ENCODE peak calls at places on chromosomes 6 and 20, in ten cellular contexts. A, K, H, Q, B, V, Z, U, X and S are unnamed samples.

GRCh38 chr6:137768935-137769334 is 98.1 kb upstream of the TNFAIP3 start:
- DNase-seq in A (no peak), K (no peak), H (no peak), Q (no peak), B (no peak), V (no peak), Z (no peak), U (no peak), X (no peak), S (no peak)

GRCh38 chr20:35490736-35491181 is 35.4 kb downstream of the CEP250 start:
- DNase-seq in A (peak), K (peak), H (no peak), Q (no peak), B (no peak), V (no peak), Z (no peak), U (peak), X (no peak), S (no peak)

GRCh38 chr20:59515013-59515905 is 89.1 kb upstream of the PHACTR3 start:
- DNase-seq in A (peak), K (no peak), H (no peak), Q (peak), B (peak), V (peak), Z (peak), U (no peak), X (peak), S (peak)

GRCh38 chr6:10266061-10266460 is 148.8 kb downstream of the TFAP2A start:
- DNase-seq in A (no peak), K (no peak), H (no peak), Q (no peak), B (no peak), V (no peak), Z (no peak), U (no peak), X (no peak), S (no peak)

GRCh38 chr20:58711266-58712051 is 18.9 kb downstream of the NPEPL1 start:
- DNase-seq in A (peak), K (no peak), H (no peak), Q (no peak), B (no peak), V (no peak), Z (no peak), U (no peak), X (no peak), S (no peak)

GRCh38 chr6:119142051-119142450 is 63.6 kb upstream of the FAM184A start:
- DNase-seq in A (no peak), K (no peak), H (no peak), Q (no peak), B (no peak), V (no peak), Z (no peak), U (no peak), X (no peak), S (no peak)

GRCh38 chr6:38508894-38509293 is 130.8 kb downstream of the BTBD9 start:
- DNase-seq in A (no peak), K (no peak), H (peak), Q (no peak), B (peak), V (no peak), Z (no peak), U (no peak), X (no peak), S (peak)

GRCh38 chr6:50899306-50899840 is 80.7 kb downstream of the TFAP2B start:
- DNase-seq in A (no peak), K (no peak), H (no peak), Q (no peak), B (peak), V (no peak), Z (no peak), U (no peak), X (no peak), S (no peak)

GRCh38 chr6:164640946-164641345 is 668.5 kb downstream of the C6orf118 start:
- DNase-seq in A (no peak), K (no peak), H (no peak), Q (no peak), B (no peak), V (no peak), Z (no peak), U (no peak), X (no peak), S (no peak)

GRCh38 chr6:57174511-57174907 is 2.4 kb downstream of the BAG2 start:
- DNase-seq in A (no peak), K (no peak), H (no peak), Q (no peak), B (peak), V (no peak), Z (no peak), U (no peak), X (no peak), S (no peak)

GRCh38 chr6:57173886-57174510 is 1.9 kb downstream of the BAG2 start:
- DNase-seq in A (no peak), K (no peak), H (no peak), Q (no peak), B (peak), V (no peak), Z (no peak), U (no peak), X (peak), S (peak)

GRCh38 chr6:57177545-57178225 is 5.6 kb downstream of the BAG2 start:
- DNase-seq in A (peak), K (no peak), H (no peak), Q (no peak), B (peak), V (no peak), Z (no peak), U (no peak), X (no peak), S (no peak)

GRCh38 chr6:57173056-57173885 is 1.1 kb downstream of the BAG2 start:
- DNase-seq in A (peak), K (peak), H (no peak), Q (no peak), B (peak), V (peak), Z (no peak), U (peak), X (no peak), S (peak)

DNA sequence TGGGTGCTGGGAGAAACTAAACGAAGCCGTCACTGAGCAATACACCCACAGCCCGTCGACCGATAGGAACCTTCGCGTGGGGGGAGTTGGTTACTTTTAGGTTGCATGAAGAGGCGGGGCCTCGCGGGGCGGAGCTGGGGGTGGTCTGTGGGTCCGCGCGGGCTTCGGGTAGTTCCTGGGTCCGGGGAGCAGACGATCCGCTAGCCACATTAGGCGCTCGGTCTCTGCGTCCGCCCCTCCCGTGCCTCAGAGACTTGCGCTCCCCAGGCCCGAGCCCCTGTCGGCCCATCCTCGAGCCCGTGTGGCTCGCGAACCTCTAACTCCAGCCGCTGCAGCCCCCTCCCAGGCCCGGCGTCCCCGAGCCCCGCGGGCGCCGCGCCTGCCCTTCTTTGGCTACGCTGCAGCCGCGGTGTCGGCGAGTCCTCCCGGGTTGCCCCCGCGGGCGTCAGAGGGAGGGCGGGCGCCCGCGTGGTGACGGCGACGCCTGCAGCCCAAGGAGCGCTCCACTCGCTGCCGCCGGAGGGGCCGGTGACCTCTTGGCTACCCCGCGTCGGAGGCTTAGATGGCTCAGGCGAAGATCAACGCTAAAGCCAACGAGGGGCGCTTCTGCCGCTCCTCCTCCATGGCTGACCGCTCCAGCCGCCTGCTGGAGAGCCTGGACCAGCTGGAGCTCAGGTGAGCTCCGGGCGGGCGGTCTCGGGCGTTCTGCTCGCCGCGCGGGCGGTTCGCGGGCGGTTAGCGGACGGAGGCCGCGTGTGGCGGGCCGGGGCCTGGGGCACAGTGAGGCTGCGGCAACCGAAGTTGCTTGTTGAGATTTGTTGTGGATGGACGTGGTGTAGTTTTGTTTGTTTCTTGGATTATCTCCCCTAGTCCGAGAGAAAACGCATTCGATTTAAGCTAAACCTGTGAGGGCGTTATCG is at the start of gene BAG2:
- DNase-seq in A (peak), K (peak), H (peak), Q (peak), B (peak), V (peak), Z (peak), U (peak), X (peak), S (peak)
- TF ChIP-seq CTCF in A (no peak), K (peak), H (peak), Q (peak), B (peak), V (no peak), Z (peak), U (peak), X (no peak), S (no peak)

GRCh38 chr6:27687154-27688013 is 214.5 kb upstream of the ZNF184 start:
- DNase-seq in A (peak), K (peak), H (no peak), Q (peak), B (peak), V (peak), Z (peak), U (peak), X (peak), S (peak)
- TF ChIP-seq CTCF in A (peak), K (peak), H (peak), Q (peak), B (peak), V (peak), Z (peak), U (peak), X (peak), S (peak)

DNA sequence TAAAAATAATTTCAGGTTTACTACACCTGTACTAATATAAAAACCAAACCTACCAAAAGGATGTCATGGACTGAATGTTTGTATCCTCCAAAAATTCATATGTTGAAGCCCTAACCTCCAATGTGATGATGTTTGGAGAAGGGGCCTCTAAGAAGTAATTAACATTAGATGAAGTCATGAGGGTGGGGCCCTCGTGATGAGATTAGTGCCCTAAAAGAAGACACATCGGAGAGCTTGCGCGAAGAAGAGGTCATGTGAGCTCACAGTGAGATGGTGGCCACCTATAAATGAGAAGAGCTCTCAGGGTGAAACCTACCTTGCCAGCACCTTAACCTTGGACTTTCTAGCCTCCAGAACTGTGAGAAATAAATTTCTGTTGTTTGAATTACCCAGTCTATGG is 20.8 kb downstream of the TULP4 start:
- DNase-seq in A (no peak), K (no peak), H (no peak), Q (no peak), B (no peak), V (no peak), Z (no peak), U (no peak), X (no peak), S (no peak)
- TF ChIP-seq CTCF in A (no peak), K (no peak), H (no peak), Q (no peak), B (no peak), V (no peak), Z (no peak), U (no peak), X (no peak), S (no peak)

GRCh38 chr6:155263373-155264063 is at the start of gene CLDN20:
- DNase-seq in A (no peak), K (no peak), H (no peak), Q (no peak), B (no peak), V (no peak), Z (no peak), U (no peak), X (no peak), S (no peak)

GRCh38 chr6:155262655-155263054 is 1.2 kb upstream of the CLDN20 start:
- DNase-seq in A (no peak), K (no peak), H (no peak), Q (no peak), B (no peak), V (no peak), Z (no peak), U (no peak), X (no peak), S (no peak)

GRCh38 chr6:155264704-155265320 is 999 bp downstream of the CLDN20 start:
- DNase-seq in A (no peak), K (no peak), H (no peak), Q (peak), B (peak), V (no peak), Z (no peak), U (no peak), X (no peak), S (no peak)

GRCh38 chr6:155267411-155267810 is 3.6 kb downstream of the CLDN20 start:
- DNase-seq in A (no peak), K (no peak), H (no peak), Q (no peak), B (no peak), V (no peak), Z (no peak), U (no peak), X (no peak), S (no peak)

DNA sequence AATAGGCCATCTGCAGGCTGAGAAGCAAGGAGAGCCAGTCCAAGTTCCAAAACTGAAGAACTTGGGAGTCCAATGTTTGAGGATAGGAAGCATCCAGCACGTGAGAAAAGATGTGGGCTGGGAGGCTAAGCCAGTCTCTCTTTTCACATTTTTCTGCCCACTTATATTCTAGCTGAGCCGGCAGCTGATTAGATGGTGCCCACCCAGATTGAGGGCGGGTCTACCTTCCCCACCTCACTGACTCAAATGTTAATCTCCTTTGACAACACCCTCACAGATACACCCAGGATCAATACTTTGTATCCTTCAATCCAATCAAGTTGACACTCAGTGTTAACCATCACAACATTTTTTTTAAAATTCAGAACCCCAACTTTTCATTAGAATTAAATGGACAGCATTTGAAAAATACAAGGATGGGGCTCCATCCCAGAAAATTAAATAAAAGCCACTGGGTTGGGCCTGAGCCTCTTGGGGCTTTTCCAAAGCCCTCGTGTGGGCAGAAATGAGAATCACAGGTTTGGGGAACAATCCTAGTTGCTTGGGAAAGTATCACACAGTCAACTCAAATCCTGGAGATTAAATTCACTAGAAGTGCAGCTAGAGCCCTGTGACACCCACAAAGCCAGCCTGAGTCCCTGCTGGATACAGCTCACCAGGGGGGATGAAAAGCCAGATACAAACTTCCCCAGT is 2.2 kb downstream of the CLDN20 start:
- DNase-seq in A (no peak), K (no peak), H (no peak), Q (no peak), B (no peak), V (no peak), Z (no peak), U (no peak), X (no peak), S (no peak)
- TF ChIP-seq CTCF in A (no peak), K (no peak), H (peak), Q (no peak), B (no peak), V (no peak), Z (no peak), U (no peak), X (no peak), S (no peak)

DNA sequence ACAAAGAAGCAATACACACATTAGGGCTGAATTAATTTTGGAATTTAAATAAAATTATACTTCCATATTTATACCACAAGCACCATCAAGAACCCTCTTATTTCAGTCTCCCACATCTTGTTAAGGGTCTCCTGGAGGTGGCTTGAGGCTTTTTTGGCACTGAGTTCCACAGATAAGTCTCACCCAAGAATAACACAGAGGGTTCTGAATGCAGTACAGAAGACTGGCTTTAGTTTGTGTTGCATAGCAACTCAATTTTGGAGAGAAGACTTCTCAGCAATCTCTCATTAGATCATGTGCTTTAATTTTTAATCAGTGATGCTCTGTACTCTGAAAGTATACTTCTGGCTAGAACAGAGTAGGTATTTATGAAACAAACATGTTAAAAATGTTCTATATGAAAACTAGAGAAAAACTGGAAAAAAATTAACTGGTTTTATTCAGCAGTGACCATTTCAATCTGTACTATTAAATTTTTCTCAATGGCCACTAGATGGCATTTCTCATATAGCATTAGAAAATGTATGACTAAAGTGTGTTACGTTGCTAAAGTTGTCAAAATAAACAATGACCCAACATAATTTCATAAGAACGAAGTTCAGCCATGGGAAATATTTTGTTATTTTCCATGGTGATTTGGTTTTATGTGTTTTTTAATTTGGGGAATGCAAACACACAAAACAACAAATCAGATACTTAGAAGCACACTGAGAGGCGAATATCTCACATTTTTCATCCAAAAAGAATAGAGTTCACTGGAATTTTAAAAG is 32.7 kb upstream of the MAP7 start:
- DNase-seq in A (no peak), K (no peak), H (peak), Q (no peak), B (peak), V (no peak), Z (no peak), U (peak), X (peak), S (no peak)
- TF ChIP-seq CTCF in A (peak), K (peak), H (peak), Q (peak), B (peak), V (peak), Z (peak), U (peak), X (peak), S (no peak)

DNA sequence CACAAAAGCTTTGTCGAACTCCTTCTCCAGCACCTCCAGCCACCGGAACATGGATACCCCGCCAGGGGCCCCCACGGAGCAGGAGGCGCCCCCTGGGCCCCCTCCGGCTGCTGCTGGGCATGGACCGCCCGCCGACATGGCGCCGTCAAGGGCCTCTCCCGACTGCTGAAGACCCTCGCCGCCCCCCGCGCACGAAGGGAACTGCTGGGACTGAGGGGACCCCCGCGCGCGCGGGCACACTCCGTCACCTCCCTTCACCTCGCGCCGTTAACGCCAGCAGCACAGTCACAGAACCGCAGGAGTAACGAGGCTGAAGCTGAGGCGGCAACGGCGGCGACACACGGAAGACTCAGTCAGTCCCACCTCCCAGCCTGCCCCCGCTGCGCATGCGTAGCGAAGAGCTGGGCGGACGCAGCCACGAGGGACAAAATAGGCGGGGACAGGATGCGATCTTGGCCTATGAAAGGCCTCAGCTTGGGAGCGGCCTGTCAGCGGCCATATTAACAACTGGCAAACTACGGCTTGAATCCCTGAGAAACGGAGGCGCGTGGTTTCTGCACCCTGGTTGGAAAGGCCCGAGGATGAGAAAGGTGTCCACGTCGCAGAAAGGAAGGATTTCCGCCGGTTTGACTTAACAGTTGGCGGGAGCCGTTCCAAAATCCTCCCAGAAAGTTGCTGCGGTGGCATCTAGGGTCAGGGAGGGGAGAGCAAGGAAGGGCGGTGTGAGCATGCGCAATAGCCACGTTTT is at the start of gene GOPC:
- DNase-seq in A (peak), K (peak), H (peak), Q (peak), B (peak), V (peak), Z (peak), U (peak), X (peak), S (peak)
- TF ChIP-seq CTCF in A (no peak), K (no peak), H (peak), Q (no peak), B (no peak), V (no peak), Z (peak), U (no peak), X (no peak), S (peak)